ENCODE peak calls at places on chromosomes 5 and 9, in five cellular contexts. B is Panc1, H is thoracic aorta, O is cardiac fibroblast, W is skeletal muscle cell. X is an unnamed sample.

GRCh38 chr5:2991884-2992283 is 240.4 kb upstream of the IRX2 start:
- DNase-seq in O (no peak), W (no peak), B (no peak), H (no peak), X (no peak)

GRCh38 chr5:80255425-80255751 is 460 bp downstream of the SERINC5 start:
- DNase-seq in O (peak), B (no peak), H (no peak), W (no peak), X (no peak)

GRCh38 chr9:114300846-114301797 is 21.8 kb upstream of the ORM1 start:
- DNase-seq in W (no peak), O (no peak), H (no peak), B (no peak), X (no peak)

GRCh38 chr9:106613250-106613737 is 249.7 kb upstream of the ZNF462 start:
- DNase-seq in O (no peak), H (no peak), B (no peak), W (no peak), X (no peak)

GRCh38 chr9:110440161-110440560 is 102.5 kb upstream of the TXNDC8 start:
- DNase-seq in B (no peak), H (no peak), W (peak), O (peak), X (no peak)

GRCh38 chr5:179154346-179154990 is 94.3 kb downstream of the ZNF354C start:
- DNase-seq in W (no peak), B (no peak), O (no peak), H (no peak), X (no peak)

GRCh38 chr9:75907329-75907728 is 16.9 kb downstream of the PCSK5 start:
- DNase-seq in H (no peak), W (no peak), B (no peak), O (peak), X (no peak)

GRCh38 chr5:154285661-154286408 is 95.3 kb downstream of the GALNT10 start:
- DNase-seq in H (no peak), B (no peak), W (no peak), O (peak), X (peak)

GRCh38 chr5:133882801-133883200 is 85.6 kb downstream of the C5orf15 start:
- DNase-seq in B (no peak), H (no peak), O (no peak), W (no peak), X (no peak)

GRCh38 chr9:69671904-69672827 is at the start of gene APBA1:
- DNase-seq in O (peak), W (no peak), B (no peak), H (no peak), X (no peak)

GRCh38 chr5:53023969-53024368 is 34.8 kb downstream of the ITGA2 start:
- DNase-seq in W (peak), O (peak), H (no peak), B (no peak), X (no peak)

GRCh38 chr5:55969956-55970355 is 24.8 kb downstream of the IL6ST start:
- DNase-seq in H (no peak), O (peak), W (peak), B (no peak), X (no peak)

GRCh38 chr5:72133212-72133990 is 26.1 kb downstream of the MAP1B start:
- DNase-seq in H (no peak), B (peak), W (no peak), O (peak), X (peak)

GRCh38 chr9:78871452-78872331 is 574.8 kb downstream of the PSAT1 start:
- DNase-seq in H (no peak), W (peak), B (peak), O (peak), X (peak)

GRCh38 chr5:143760137-143760505 is 51.8 kb upstream of the HMHB1 start:
- DNase-seq in B (no peak), H (no peak), W (no peak), O (no peak), X (no peak)

GRCh38 chr5:160199410-160199911 is 29.8 kb upstream of the FABP6 start:
- DNase-seq in O (peak), H (no peak), B (no peak), W (no peak), X (no peak)

GRCh38 chr5:124408738-124409453 is 337.5 kb downstream of the ZNF608 start:
- DNase-seq in H (no peak), B (no peak), W (no peak), O (no peak), X (peak)

GRCh38 chr5:112787261-112787660 is 49.6 kb downstream of the APC start:
- DNase-seq in H (no peak), O (peak), B (no peak), W (no peak), X (no peak)

GRCh38 chr9:135706288-135706687 is 4.3 kb downstream of the KCNT1 start:
- DNase-seq in B (no peak), W (no peak), O (no peak), H (no peak), X (no peak)

GRCh38 chr5:43010956-43011355 is 29.2 kb downstream of the ANXA2R start:
- DNase-seq in O (no peak), B (no peak), H (no peak), W (no peak), X (no peak)

GRCh38 chr5:43007911-43008368 is 32.2 kb downstream of the ANXA2R start:
- DNase-seq in O (peak), H (peak), W (no peak), B (no peak), X (no peak)

GRCh38 chr5:43007246-43007910 is 32.7 kb downstream of the ANXA2R start:
- DNase-seq in O (peak), W (no peak), H (no peak), B (peak), X (no peak)

GRCh38 chr5:43008369-43009158 is 31.6 kb downstream of the ANXA2R start:
- DNase-seq in B (peak), O (peak), H (peak), W (peak), X (no peak)

GRCh38 chr5:43006411-43007202 is 33.5 kb downstream of the ANXA2R start:
- DNase-seq in B (no peak), H (no peak), O (peak), W (no peak), X (no peak)
- H3K4me3 ChIP-seq in B (peak), H (peak), O (peak), W (no peak), X (peak)

DNA sequence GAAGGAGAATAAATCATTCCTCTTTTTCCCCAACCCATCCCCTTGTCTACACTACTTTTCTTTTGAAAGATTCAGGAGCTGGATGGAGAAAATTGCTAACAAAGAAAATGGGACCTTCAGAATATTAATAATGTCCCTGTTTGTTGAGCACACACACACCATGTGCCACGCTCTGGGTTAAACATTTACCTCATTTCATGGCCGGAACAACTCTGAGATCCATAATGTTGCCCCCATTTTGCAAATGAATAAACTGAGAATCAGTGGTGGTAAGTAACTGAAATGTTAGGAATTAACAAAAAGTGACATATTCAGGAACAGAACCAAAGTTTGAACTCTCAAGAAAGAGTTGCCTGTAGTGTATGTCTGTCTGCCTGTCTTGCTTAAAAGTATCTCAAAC is 51.5 kb upstream of the SMAD5 start:
- DNase-seq in W (no peak), H (no peak), B (no peak), O (no peak), X (no peak)
- H3K4me3 ChIP-seq in W (no peak), H (peak), B (no peak), O (no peak), X (peak)

DNA sequence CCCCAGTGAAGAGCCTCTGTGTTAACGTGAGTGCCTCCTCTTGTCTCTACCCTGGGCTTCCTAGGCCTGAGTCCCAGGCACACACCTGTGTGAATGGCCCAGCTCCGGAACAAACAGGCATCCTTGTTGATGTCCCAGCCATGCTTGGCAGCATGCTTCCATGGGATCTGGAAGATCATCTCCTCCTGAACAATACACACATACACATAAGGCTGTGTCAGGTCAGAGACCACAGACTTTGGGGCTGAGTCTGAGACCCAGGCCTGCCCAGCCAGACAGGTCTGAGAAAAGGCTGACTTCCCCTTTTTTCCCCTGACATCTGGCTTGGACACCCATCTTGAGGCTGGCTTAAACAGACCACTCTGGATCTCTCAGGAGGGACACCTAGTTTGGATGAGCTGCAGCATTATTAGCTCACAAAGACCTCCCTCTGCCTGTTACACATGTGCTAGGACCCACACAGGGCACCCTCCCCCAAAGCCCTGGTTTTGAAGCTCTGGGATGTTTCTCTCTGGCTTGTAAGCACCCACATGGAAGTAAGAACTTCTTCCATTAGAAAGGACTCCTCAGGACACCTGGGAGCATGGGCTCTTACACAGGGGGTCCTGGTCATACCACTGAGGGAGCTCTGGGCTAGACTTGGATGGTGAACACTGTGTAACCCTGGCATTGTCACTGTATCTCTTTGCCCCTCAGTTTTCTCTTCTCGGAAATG is 2.6 kb downstream of the IRF1 start:
- DNase-seq in H (no peak), B (no peak), O (no peak), W (no peak), X (no peak)
- H3K4me3 ChIP-seq in H (peak), B (peak), O (no peak), W (no peak), X (no peak)

DNA sequence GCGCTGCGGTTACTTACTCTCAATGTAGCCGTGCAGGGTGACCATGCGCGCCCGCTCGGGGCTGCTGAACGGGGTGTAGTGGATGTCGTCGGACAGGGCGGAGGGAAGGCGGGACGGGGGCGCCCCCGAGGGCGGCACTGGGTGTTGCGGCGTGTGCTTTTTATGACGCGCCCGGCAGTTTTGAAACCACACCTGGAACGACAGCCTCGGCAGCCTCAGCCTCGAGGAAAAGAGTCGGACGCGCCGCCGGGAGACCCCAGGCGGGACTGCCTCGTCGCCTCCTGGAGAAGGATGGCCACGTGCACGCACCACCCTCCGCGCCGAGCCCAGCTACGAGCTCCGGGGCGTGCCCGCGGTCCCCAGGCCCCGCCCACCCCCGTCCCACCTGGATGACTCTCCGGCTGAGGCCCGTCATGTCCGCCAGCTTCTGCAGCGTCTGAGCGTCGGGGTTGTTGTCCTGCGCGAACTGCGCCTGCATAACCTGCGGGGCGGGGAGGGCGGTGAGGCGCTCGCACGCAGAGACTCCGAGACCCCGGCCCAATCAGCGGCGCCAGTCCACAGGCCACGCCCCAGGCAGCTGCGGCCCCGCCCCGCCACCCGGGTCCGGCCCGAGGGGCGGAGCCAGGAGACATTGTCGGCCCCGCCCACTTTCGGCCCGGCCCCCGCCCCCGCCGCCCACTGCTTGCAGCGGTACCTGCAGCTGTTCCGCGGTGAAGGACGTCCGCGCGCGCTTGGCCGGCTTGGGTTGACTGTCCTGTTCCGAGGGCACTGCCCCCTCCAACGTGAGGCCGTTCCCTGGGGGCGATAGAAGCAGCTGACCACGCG is 15.0 kb downstream of the LHX6 start:
- DNase-seq in B (no peak), O (no peak), H (no peak), W (no peak), X (no peak)
- H3K4me3 ChIP-seq in B (peak), O (peak), H (peak), W (peak), X (peak)

GRCh38 chr9:126806336-126806735 is 1.5 kb downstream of the ZBTB43 start:
- DNase-seq in B (no peak), W (peak), H (no peak), O (peak), X (no peak)
- H3K4me3 ChIP-seq in B (peak), W (peak), H (peak), O (peak), X (peak)